ENCODE peak calls at places on chromosome 5, in eight cellular contexts. One of them, this sample, is unnamed.

GRCh38 chr5:126462239-126463014 is 39.2 kb downstream of the GRAMD2B start:
- DNase-seq in EL: no peak
- DNase-seq in stimulated activated CD4-positive, alpha-beta T cell treated with anti-CD3 and anti-CD28 coated beads, Interleukin-15, amount 100 ng/mL, for 1 hour: no peak
- DNase-seq in GM23338: no peak
- DNase-seq in endothelial cell: no peak
- DNase-seq in astrocyte of the spinal cord: no peak
- DNase-seq in heart left ventricle: no peak
- DNase-seq in uterus: peak
- DNase-seq in this sample: no peak

GRCh38 chr5:38853753-38854470 is 8.1 kb downstream of the OSMR start:
- DNase-seq in stimulated activated CD4-positive, alpha-beta T cell treated with anti-CD3 and anti-CD28 coated beads, Interleukin-15, amount 100 ng/mL, for 1 hour: no peak
- DNase-seq in uterus: no peak
- DNase-seq in heart left ventricle: no peak
- DNase-seq in GM23338: peak
- DNase-seq in endothelial cell: no peak
- DNase-seq in astrocyte of the spinal cord: peak
- DNase-seq in EL: peak
- DNase-seq in this sample: no peak

GRCh38 chr5:38339446-38339845 is 81.1 kb downstream of the EGFLAM start:
- DNase-seq in stimulated activated CD4-positive, alpha-beta T cell treated with anti-CD3 and anti-CD28 coated beads, Interleukin-15, amount 100 ng/mL, for 1 hour: no peak
- DNase-seq in heart left ventricle: no peak
- DNase-seq in uterus: no peak
- DNase-seq in EL: no peak
- DNase-seq in astrocyte of the spinal cord: no peak
- DNase-seq in GM23338: no peak
- DNase-seq in endothelial cell: no peak
- DNase-seq in this sample: no peak

GRCh38 chr5:179762781-179763176 is 30.2 kb downstream of the MAML1 start:
- DNase-seq in endothelial cell: no peak
- DNase-seq in heart left ventricle: no peak
- DNase-seq in astrocyte of the spinal cord: peak
- DNase-seq in uterus: no peak
- DNase-seq in GM23338: no peak
- DNase-seq in EL: peak
- DNase-seq in stimulated activated CD4-positive, alpha-beta T cell treated with anti-CD3 and anti-CD28 coated beads, Interleukin-15, amount 100 ng/mL, for 1 hour: no peak
- DNase-seq in this sample: no peak

GRCh38 chr5:68911840-68912690 is 181.7 kb upstream of the SLC30A5 start:
- DNase-seq in astrocyte of the spinal cord: peak
- DNase-seq in heart left ventricle: no peak
- DNase-seq in stimulated activated CD4-positive, alpha-beta T cell treated with anti-CD3 and anti-CD28 coated beads, Interleukin-15, amount 100 ng/mL, for 1 hour: no peak
- DNase-seq in endothelial cell: no peak
- DNase-seq in EL: peak
- DNase-seq in uterus: no peak
- DNase-seq in GM23338: no peak
- DNase-seq in this sample: no peak

GRCh38 chr5:57452885-57453284 is 29.7 kb downstream of the ACTBL2 start:
- DNase-seq in uterus: no peak
- DNase-seq in endothelial cell: no peak
- DNase-seq in astrocyte of the spinal cord: no peak
- DNase-seq in GM23338: no peak
- DNase-seq in EL: no peak
- DNase-seq in heart left ventricle: no peak
- DNase-seq in stimulated activated CD4-positive, alpha-beta T cell treated with anti-CD3 and anti-CD28 coated beads, Interleukin-15, amount 100 ng/mL, for 1 hour: no peak
- DNase-seq in this sample: no peak

GRCh38 chr5:6365142-6365976 is 13.0 kb downstream of the MED10 start:
- DNase-seq in uterus: no peak
- DNase-seq in GM23338: no peak
- DNase-seq in heart left ventricle: no peak
- DNase-seq in astrocyte of the spinal cord: peak
- DNase-seq in endothelial cell: no peak
- DNase-seq in EL: peak
- DNase-seq in stimulated activated CD4-positive, alpha-beta T cell treated with anti-CD3 and anti-CD28 coated beads, Interleukin-15, amount 100 ng/mL, for 1 hour: no peak
- DNase-seq in this sample: no peak

GRCh38 chr5:13591621-13592020 is 352.9 kb downstream of the DNAH5 start:
- DNase-seq in GM23338: no peak
- DNase-seq in heart left ventricle: no peak
- DNase-seq in stimulated activated CD4-positive, alpha-beta T cell treated with anti-CD3 and anti-CD28 coated beads, Interleukin-15, amount 100 ng/mL, for 1 hour: no peak
- DNase-seq in astrocyte of the spinal cord: peak
- DNase-seq in endothelial cell: no peak
- DNase-seq in EL: peak
- DNase-seq in uterus: no peak
- DNase-seq in this sample: no peak

GRCh38 chr5:17147225-17148120 is 70.0 kb upstream of the BASP1 start:
- DNase-seq in stimulated activated CD4-positive, alpha-beta T cell treated with anti-CD3 and anti-CD28 coated beads, Interleukin-15, amount 100 ng/mL, for 1 hour: no peak
- DNase-seq in endothelial cell: no peak
- DNase-seq in astrocyte of the spinal cord: no peak
- DNase-seq in EL: no peak
- DNase-seq in heart left ventricle: no peak
- DNase-seq in uterus: no peak
- DNase-seq in GM23338: peak
- DNase-seq in this sample: no peak

GRCh38 chr5:93673555-93673954 is 67.8 kb downstream of the POU5F2 start:
- DNase-seq in astrocyte of the spinal cord: no peak
- DNase-seq in stimulated activated CD4-positive, alpha-beta T cell treated with anti-CD3 and anti-CD28 coated beads, Interleukin-15, amount 100 ng/mL, for 1 hour: no peak
- DNase-seq in GM23338: no peak
- DNase-seq in endothelial cell: no peak
- DNase-seq in heart left ventricle: no peak
- DNase-seq in uterus: no peak
- DNase-seq in EL: no peak
- DNase-seq in this sample: no peak

GRCh38 chr5:90293931-90294330 is 115.6 kb downstream of the CETN3 start:
- DNase-seq in heart left ventricle: no peak
- DNase-seq in uterus: no peak
- DNase-seq in stimulated activated CD4-positive, alpha-beta T cell treated with anti-CD3 and anti-CD28 coated beads, Interleukin-15, amount 100 ng/mL, for 1 hour: no peak
- DNase-seq in endothelial cell: no peak
- DNase-seq in EL: peak
- DNase-seq in GM23338: peak
- DNase-seq in astrocyte of the spinal cord: peak
- DNase-seq in this sample: no peak

GRCh38 chr5:73284196-73284795 is 111.3 kb downstream of the TMEM174 start:
- DNase-seq in EL: no peak
- DNase-seq in uterus: no peak
- DNase-seq in stimulated activated CD4-positive, alpha-beta T cell treated with anti-CD3 and anti-CD28 coated beads, Interleukin-15, amount 100 ng/mL, for 1 hour: no peak
- DNase-seq in GM23338: no peak
- DNase-seq in astrocyte of the spinal cord: no peak
- DNase-seq in endothelial cell: no peak
- DNase-seq in heart left ventricle: no peak
- DNase-seq in this sample: no peak

GRCh38 chr5:117954341-117954740 is 1034.0 kb downstream of the DTWD2 start:
- DNase-seq in stimulated activated CD4-positive, alpha-beta T cell treated with anti-CD3 and anti-CD28 coated beads, Interleukin-15, amount 100 ng/mL, for 1 hour: no peak
- DNase-seq in uterus: no peak
- DNase-seq in GM23338: no peak
- DNase-seq in heart left ventricle: no peak
- DNase-seq in endothelial cell: no peak
- DNase-seq in astrocyte of the spinal cord: no peak
- DNase-seq in EL: no peak
- DNase-seq in this sample: no peak

GRCh38 chr5:59588922-59589321 is 304.6 kb downstream of the PDE4D start:
- DNase-seq in stimulated activated CD4-positive, alpha-beta T cell treated with anti-CD3 and anti-CD28 coated beads, Interleukin-15, amount 100 ng/mL, for 1 hour: no peak
- DNase-seq in uterus: no peak
- DNase-seq in EL: peak
- DNase-seq in heart left ventricle: no peak
- DNase-seq in GM23338: no peak
- DNase-seq in astrocyte of the spinal cord: peak
- DNase-seq in endothelial cell: no peak
- DNase-seq in this sample: no peak

GRCh38 chr5:173645437-173645807 is 29.0 kb upstream of the BOD1 start:
- DNase-seq in endothelial cell: no peak
- DNase-seq in astrocyte of the spinal cord: peak
- DNase-seq in GM23338: peak
- DNase-seq in heart left ventricle: no peak
- DNase-seq in uterus: peak
- DNase-seq in EL: peak
- DNase-seq in stimulated activated CD4-positive, alpha-beta T cell treated with anti-CD3 and anti-CD28 coated beads, Interleukin-15, amount 100 ng/mL, for 1 hour: no peak
- DNase-seq in this sample: no peak

GRCh38 chr5:152883061-152883460 is 478.0 kb upstream of the NMUR2 start:
- DNase-seq in heart left ventricle: no peak
- DNase-seq in EL: no peak
- DNase-seq in uterus: no peak
- DNase-seq in endothelial cell: no peak
- DNase-seq in stimulated activated CD4-positive, alpha-beta T cell treated with anti-CD3 and anti-CD28 coated beads, Interleukin-15, amount 100 ng/mL, for 1 hour: no peak
- DNase-seq in astrocyte of the spinal cord: no peak
- DNase-seq in GM23338: no peak
- DNase-seq in this sample: no peak

GRCh38 chr5:169631360-169631759 is 5.7 kb upstream of the DOCK2 start:
- DNase-seq in stimulated activated CD4-positive, alpha-beta T cell treated with anti-CD3 and anti-CD28 coated beads, Interleukin-15, amount 100 ng/mL, for 1 hour: no peak
- DNase-seq in GM23338: no peak
- DNase-seq in heart left ventricle: no peak
- DNase-seq in uterus: no peak
- DNase-seq in astrocyte of the spinal cord: no peak
- DNase-seq in EL: peak
- DNase-seq in endothelial cell: no peak
- DNase-seq in this sample: no peak

GRCh38 chr5:174306345-174307030 is 261.0 kb downstream of the NSG2 start:
- DNase-seq in endothelial cell: no peak
- DNase-seq in EL: peak
- DNase-seq in GM23338: no peak
- DNase-seq in stimulated activated CD4-positive, alpha-beta T cell treated with anti-CD3 and anti-CD28 coated beads, Interleukin-15, amount 100 ng/mL, for 1 hour: no peak
- DNase-seq in heart left ventricle: no peak
- DNase-seq in astrocyte of the spinal cord: no peak
- DNase-seq in uterus: no peak
- DNase-seq in this sample: no peak

GRCh38 chr5:8869932-8870331 is 675.9 kb downstream of the SEMA5A start:
- DNase-seq in uterus: no peak
- DNase-seq in stimulated activated CD4-positive, alpha-beta T cell treated with anti-CD3 and anti-CD28 coated beads, Interleukin-15, amount 100 ng/mL, for 1 hour: no peak
- DNase-seq in heart left ventricle: no peak
- DNase-seq in GM23338: no peak
- DNase-seq in endothelial cell: no peak
- DNase-seq in EL: no peak
- DNase-seq in astrocyte of the spinal cord: no peak
- DNase-seq in this sample: no peak

GRCh38 chr5:170312666-170313065 is 15.1 kb upstream of the LCP2 start:
- DNase-seq in astrocyte of the spinal cord: peak
- DNase-seq in uterus: no peak
- DNase-seq in heart left ventricle: no peak
- DNase-seq in GM23338: no peak
- DNase-seq in stimulated activated CD4-positive, alpha-beta T cell treated with anti-CD3 and anti-CD28 coated beads, Interleukin-15, amount 100 ng/mL, for 1 hour: peak
- DNase-seq in EL: peak
- DNase-seq in endothelial cell: no peak
- DNase-seq in this sample: no peak

GRCh38 chr5:92372766-92373165 is 989.6 kb upstream of the ARRDC3 start:
- DNase-seq in GM23338: no peak
- DNase-seq in stimulated activated CD4-positive, alpha-beta T cell treated with anti-CD3 and anti-CD28 coated beads, Interleukin-15, amount 100 ng/mL, for 1 hour: no peak
- DNase-seq in EL: no peak
- DNase-seq in endothelial cell: no peak
- DNase-seq in uterus: no peak
- DNase-seq in astrocyte of the spinal cord: peak
- DNase-seq in heart left ventricle: no peak
- DNase-seq in this sample: no peak

GRCh38 chr5:55062039-55062779 is 38.2 kb downstream of the GZMK start:
- DNase-seq in stimulated activated CD4-positive, alpha-beta T cell treated with anti-CD3 and anti-CD28 coated beads, Interleukin-15, amount 100 ng/mL, for 1 hour: no peak
- DNase-seq in GM23338: no peak
- DNase-seq in uterus: no peak
- DNase-seq in astrocyte of the spinal cord: no peak
- DNase-seq in endothelial cell: no peak
- DNase-seq in EL: no peak
- DNase-seq in heart left ventricle: no peak
- DNase-seq in this sample: no peak

This sample was measured in esophagus squamous epithelium.